ENCODE peak calls at places on chromosomes 12 and 14, in ten cellular contexts. F is left ventricle myocardium inferior, D is DND-41, N is fibroblast of lung, S is neuronal stem cell, K is upper lobe of left lung, V is cardiac muscle cell, P is gastrocnemius medialis, M is GM23248, A is mesendoderm. J is an unnamed sample. For H3K36me3, the result is how much of the 10 kb centered on the place peaks cover.

GRCh38 chr14:22540286-22540685 is 48.7 kb downstream of the DAD1 start:
- DNase-seq in A (no peak), F (no peak), K (no peak), S (no peak), P (no peak), V (no peak), D (no peak), M (no peak), N (peak), J (no peak)

GRCh38 chr14:106318700-106319099 is 792.3 kb downstream of the TMEM121 start:
- DNase-seq in F (no peak), N (no peak), A (no peak), K (peak), M (no peak), D (peak), S (no peak), V (no peak), P (no peak), J (peak)

GRCh38 chr12:123660328-123660727 is 10.6 kb upstream of the TCTN2 start:
- DNase-seq in K (no peak), F (no peak), M (peak), N (peak), V (no peak), A (no peak), D (no peak), S (no peak), P (no peak), J (no peak)

GRCh38 chr12:3117144-3117581 is 40.0 kb downstream of the TSPAN9 start:
- DNase-seq in F (no peak), V (no peak), S (no peak), K (no peak), N (peak), M (no peak), D (no peak), P (no peak), A (no peak), J (no peak)

GRCh38 chr12:6212086-6212485 is 11.9 kb downstream of the CD9 start:
- DNase-seq in S (no peak), N (no peak), A (no peak), M (peak), D (no peak), V (no peak), F (no peak), P (no peak), K (no peak), J (no peak)

GRCh38 chr12:82730832-82731497 is 44.3 kb downstream of the TMTC2 start:
- DNase-seq in M (peak), N (peak), D (no peak), P (no peak), S (no peak), F (no peak), K (no peak), V (no peak), A (no peak), J (no peak)

GRCh38 chr12:124904306-124905098 is 9.9 kb downstream of the UBC start:
- DNase-seq in F (peak), P (peak), N (peak), K (no peak), S (no peak), A (peak), M (peak), V (peak), D (no peak), J (no peak)

GRCh38 chr14:68936476-68936875 is 42.6 kb downstream of the ACTN1 start:
- DNase-seq in D (no peak), A (no peak), K (no peak), V (no peak), N (no peak), P (no peak), S (no peak), M (no peak), F (no peak), J (no peak)

GRCh38 chr14:67413806-67414769 is 2.1 kb upstream of the PLEK2 start:
- DNase-seq in V (no peak), S (no peak), K (no peak), M (peak), D (peak), A (peak), P (no peak), N (peak), F (no peak), J (no peak)

GRCh38 chr12:92602930-92603623 is 99.7 kb upstream of the PLEKHG7 start:
- DNase-seq in A (no peak), F (no peak), P (no peak), S (no peak), N (peak), D (no peak), M (peak), V (no peak), K (no peak), J (no peak)

GRCh38 chr12:95790912-95791849 is 617 bp upstream of the NTN4 start:
- DNase-seq in D (no peak), F (no peak), N (peak), S (peak), K (peak), P (no peak), M (peak), V (peak), A (peak), J (no peak)

GRCh38 chr12:48454675-48455074 is 17.7 kb upstream of the ANP32D start:
- DNase-seq in V (no peak), N (peak), K (no peak), P (no peak), M (peak), S (no peak), A (peak), F (no peak), D (no peak), J (peak)

GRCh38 chr14:24213866-24214652 is 771 bp upstream of the CHMP4A start:
- DNase-seq in S (no peak), K (no peak), P (no peak), F (no peak), N (no peak), V (no peak), A (peak), D (no peak), M (no peak), J (no peak)

GRCh38 chr14:59631237-59631636 is 54.6 kb upstream of the CCDC175 start:
- DNase-seq in N (no peak), A (peak), K (no peak), S (peak), M (peak), P (no peak), D (no peak), F (no peak), V (no peak), J (no peak)

GRCh38 chr14:99259327-99259726 is 12.7 kb downstream of the BCL11B start:
- DNase-seq in P (no peak), D (no peak), M (no peak), K (no peak), F (no peak), A (no peak), N (no peak), S (no peak), V (no peak), J (peak)

GRCh38 chr12:54383041-54383609 is 1.4 kb downstream of the ZNF385A start:
- DNase-seq in V (no peak), S (no peak), M (peak), K (no peak), N (peak), F (no peak), D (no peak), A (peak), P (no peak), J (no peak)

GRCh38 chr12:115000038-115000437 is 316.1 kb upstream of the TBX3 start:
- DNase-seq in N (peak), A (peak), P (no peak), K (no peak), D (no peak), M (peak), V (peak), S (no peak), F (no peak), J (no peak)

GRCh38 chr14:68312884-68313725 is 479.8 kb downstream of the ZFP36L1 start:
- DNase-seq in M (no peak), S (no peak), K (no peak), A (no peak), D (no peak), V (no peak), P (no peak), N (no peak), F (no peak), J (no peak)

GRCh38 chr14:77143071-77143470 is 1.5 kb upstream of the ZDHHC22 start:
- DNase-seq in F (no peak), A (no peak), V (no peak), D (no peak), M (no peak), S (no peak), P (no peak), K (no peak), N (no peak), J (no peak)

GRCh38 chr12:11621797-11622423 is 27.6 kb upstream of the ETV6 start:
- DNase-seq in S (no peak), V (no peak), D (no peak), P (no peak), A (peak), M (peak), N (peak), K (no peak), F (no peak), J (peak)

GRCh38 chr12:101862245-101862644 is 15.1 kb upstream of the DRAM1 start:
- DNase-seq in P (no peak), M (peak), V (no peak), K (no peak), A (no peak), F (no peak), S (no peak), D (no peak), N (peak), J (no peak)

GRCh38 chr14:59360923-59361794 is 104.0 kb downstream of the GPR135 start:
- DNase-seq in V (no peak), M (peak), D (peak), P (peak), A (peak), N (peak), S (no peak), F (peak), K (peak), J (no peak)

GRCh38 chr14:61753631-61754030 is 8.6 kb upstream of the SNAPC1 start:
- DNase-seq in V (peak), D (no peak), N (no peak), F (no peak), S (no peak), K (no peak), P (no peak), A (peak), M (peak), J (no peak)

GRCh38 chr12:69779928-69780327 is 41.3 kb downstream of the RAB3IP start:
- DNase-seq in A (peak), M (peak), N (peak), F (no peak), D (no peak), P (no peak), S (peak), K (no peak), V (no peak), J (no peak)

GRCh38 chr14:72616294-72616693 is 277.6 kb downstream of the DPF3 start:
- DNase-seq in N (no peak), A (no peak), M (no peak), P (peak), K (no peak), F (no peak), S (no peak), D (no peak), V (no peak), J (no peak)

GRCh38 chr14:61322011-61322798 is 826 bp downstream of the PRKCH start:
- DNase-seq in M (no peak), A (no peak), S (no peak), D (peak), N (no peak), P (peak), F (peak), V (peak), K (peak), J (no peak)

GRCh38 chr12:55683676-55684075 is 24.0 kb downstream of the ITGA7 start:
- DNase-seq in D (no peak), F (no peak), N (no peak), K (no peak), V (no peak), M (no peak), P (no peak), A (no peak), S (no peak), J (no peak)

GRCh38 chr14:49876563-49877127 is 16.2 kb upstream of the ARF6 start:
- DNase-seq in K (no peak), V (no peak), F (no peak), N (no peak), D (no peak), A (no peak), M (no peak), S (no peak), P (no peak), J (no peak)

GRCh38 chr14:49880267-49881064 is 12.4 kb upstream of the ARF6 start:
- DNase-seq in A (no peak), K (no peak), F (no peak), D (no peak), P (no peak), N (peak), V (no peak), M (peak), S (no peak), J (no peak)

GRCh38 chr14:49870908-49871307 is 18.3 kb upstream of the NEMF start:
- DNase-seq in M (no peak), A (no peak), K (no peak), N (no peak), D (no peak), S (no peak), V (no peak), F (no peak), P (no peak), J (no peak)

GRCh38 chr14:49879683-49880204 is 13.1 kb upstream of the ARF6 start:
- DNase-seq in K (no peak), D (peak), M (peak), N (peak), F (no peak), P (no peak), S (no peak), V (peak), A (peak), J (peak)

GRCh38 chr14:49875640-49876198 is 17.2 kb upstream of the ARF6 start:
- DNase-seq in P (no peak), A (no peak), D (no peak), K (no peak), N (no peak), M (no peak), S (no peak), F (no peak), V (no peak), J (no peak)
- H3K4me3 ChIP-seq in P (no peak), A (no peak), D (no peak), K (no peak), N (no peak), M (no peak), S (no peak), F (no peak), V (no peak), J (no peak)

GRCh38 chr14:103476631-103477030 is 46.0 kb downstream of the CKB start:
- DNase-seq in S (no peak), K (no peak), D (no peak), M (no peak), V (no peak), P (no peak), N (no peak), A (no peak), F (no peak), J (no peak)

GRCh38 chr14:103483600-103483999 is 39.0 kb downstream of the CKB start:
- DNase-seq in K (no peak), A (no peak), S (no peak), P (no peak), N (peak), M (peak), D (no peak), F (no peak), V (no peak), J (no peak)

GRCh38 chr14:103485504-103485903 is 37.1 kb downstream of the CKB start:
- DNase-seq in V (no peak), S (no peak), M (no peak), N (no peak), F (no peak), D (no peak), P (no peak), K (no peak), A (no peak), J (no peak)

GRCh38 chr14:103476065-103476464 is 46.6 kb downstream of the CKB start:
- DNase-seq in M (no peak), N (no peak), S (no peak), K (no peak), P (no peak), F (no peak), A (no peak), V (no peak), D (no peak), J (peak)

DNA sequence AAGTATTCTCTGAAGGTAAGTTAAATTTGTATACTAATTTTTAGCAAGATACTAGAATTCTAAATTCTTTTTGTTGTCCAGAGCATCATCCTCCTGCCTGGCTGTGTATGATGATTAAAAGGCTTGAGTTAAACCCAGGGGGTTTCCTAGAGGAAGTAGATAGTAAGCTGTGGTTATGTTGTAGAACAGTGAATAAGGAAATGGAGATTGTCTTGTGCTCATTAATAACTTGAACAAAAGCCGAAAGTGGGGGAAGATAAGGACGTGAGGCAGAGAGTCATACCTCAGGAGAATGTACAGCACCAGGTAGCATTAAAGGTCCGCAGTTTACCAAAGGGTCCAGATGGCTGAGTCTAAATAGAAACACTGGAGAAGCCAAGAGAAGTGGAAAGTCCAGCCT is 42.0 kb downstream of the CKB start:
- DNase-seq in V (no peak), F (no peak), S (no peak), M (no peak), N (no peak), P (no peak), D (no peak), K (no peak), A (no peak), J (peak)
- H3K36me3 ChIP-seq in V (under half), F (half or more), S (half or more), M (half or more), N (under half), P (under half), D (half or more), K (under half), A (under half), J (half or more)

GRCh38 chr12:39777465-39777864 is 157.9 kb upstream of the ABCD2 start:
- DNase-seq in P (no peak), N (no peak), F (no peak), D (no peak), A (no peak), V (no peak), S (no peak), M (no peak), K (peak), J (no peak)
- H3K27ac ChIP-seq in P (no peak), N (no peak), F (no peak), D (no peak), A (no peak), V (no peak), S (no peak), M (no peak), K (no peak), J (no peak)

DNA sequence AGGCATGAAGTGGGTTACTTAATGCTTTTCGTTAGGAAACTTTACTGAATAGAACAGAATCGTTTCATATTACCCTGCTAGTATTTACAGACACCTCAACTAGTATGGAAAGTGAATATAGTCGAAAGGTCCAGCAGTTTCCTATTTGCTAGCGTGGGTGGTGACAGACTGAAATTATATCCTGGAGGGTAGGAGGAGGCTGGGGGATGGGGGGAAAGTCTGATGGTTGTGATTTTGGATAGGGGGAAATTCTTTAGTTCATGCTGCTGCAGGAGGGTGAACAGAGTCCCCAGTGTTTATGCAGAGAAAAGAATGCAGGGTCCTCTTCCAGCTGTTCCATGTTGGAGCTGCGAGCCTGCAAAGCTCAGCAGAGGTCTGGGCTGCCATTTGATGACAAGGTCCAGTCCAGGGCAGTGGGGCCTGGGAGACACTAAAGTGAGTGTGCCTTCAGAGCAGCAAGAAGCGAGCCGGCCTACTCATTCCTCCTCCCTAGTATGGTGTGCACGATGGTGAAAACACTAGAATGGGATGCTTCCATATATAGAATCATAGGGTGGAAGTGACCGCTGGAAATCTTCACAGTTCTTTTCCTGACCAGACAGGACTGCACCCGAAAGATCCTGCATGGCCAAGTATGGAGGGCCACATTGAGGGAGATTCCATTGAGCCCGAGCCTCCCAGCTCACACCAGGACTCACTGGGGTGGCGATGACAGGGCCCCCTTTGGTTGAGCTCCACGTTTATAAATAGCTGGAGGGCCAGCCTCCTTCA is 2.1 kb downstream of the SAMD4A start:
- DNase-seq in D (no peak), A (no peak), V (peak), N (peak), M (peak), S (no peak), P (no peak), F (peak), K (no peak), J (no peak)
- H3K4me3 ChIP-seq in D (no peak), A (no peak), V (peak), N (peak), M (peak), S (peak), P (peak), F (peak), K (peak), J (no peak)

GRCh38 chr12:112456029-112456428 is 37.3 kb downstream of the PTPN11 start:
- DNase-seq in V (no peak), M (no peak), S (no peak), D (no peak), K (no peak), P (no peak), N (no peak), A (no peak), F (no peak), J (no peak)

GRCh38 chr12:112458751-112459150 is 40.0 kb downstream of the PTPN11 start:
- DNase-seq in D (no peak), N (no peak), A (no peak), K (no peak), P (no peak), V (no peak), F (no peak), S (no peak), M (no peak), J (no peak)

GRCh38 chr12:112463478-112463877 is 44.7 kb downstream of the PTPN11 start:
- DNase-seq in D (no peak), V (no peak), F (no peak), S (no peak), P (no peak), M (no peak), K (no peak), N (no peak), A (no peak), J (no peak)

DNA sequence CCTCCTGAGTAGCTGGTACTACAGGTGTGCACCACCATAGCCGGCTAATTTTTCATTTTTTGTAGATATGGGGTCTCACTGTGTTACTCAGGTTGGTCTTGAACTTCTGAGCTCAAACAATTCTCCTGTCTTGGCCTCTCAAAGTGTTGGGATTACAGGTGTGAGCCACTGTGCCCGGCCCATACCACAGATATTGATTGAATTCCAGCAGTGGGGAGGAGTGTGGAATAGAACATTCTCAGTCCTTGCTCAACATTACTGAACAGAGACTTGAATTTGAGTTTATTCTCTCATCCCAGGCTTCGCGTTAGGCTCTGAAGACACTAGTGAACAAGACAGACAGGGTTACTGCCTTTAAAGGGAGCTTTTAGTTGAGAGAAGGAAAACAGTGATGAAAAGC is 39.6 kb downstream of the PTPN11 start:
- DNase-seq in K (no peak), D (no peak), F (no peak), A (no peak), V (no peak), M (no peak), P (no peak), N (no peak), S (no peak), J (no peak)
- H3K36me3 ChIP-seq in K (under half), D (half or more), F (half or more), A (under half), V (under half), M (under half), P (under half), N (under half), S (half or more), J (half or more)

GRCh38 chr12:53231859-53232640 is at the start of gene RARG:
- DNase-seq in S (no peak), M (peak), A (peak), K (peak), F (peak), N (peak), V (no peak), P (no peak), D (peak), J (peak)
- H3K27ac ChIP-seq in S (no peak), M (peak), A (peak), K (peak), F (peak), N (no peak), V (peak), P (peak), D (no peak), J (peak)

GRCh38 chr14:53951661-53952265 is 4.9 kb downstream of the BMP4 start:
- DNase-seq in S (no peak), P (no peak), V (peak), N (no peak), A (peak), K (peak), M (no peak), F (peak), D (no peak), J (no peak)
- H3K4me3 ChIP-seq in S (no peak), P (peak), V (peak), N (peak), A (peak), K (peak), M (no peak), F (peak), D (no peak), J (no peak)

GRCh38 chr12:112140728-112141127 is 15.4 kb downstream of the TRAFD1 start:
- DNase-seq in N (no peak), V (no peak), D (no peak), S (no peak), P (no peak), F (no peak), K (no peak), A (no peak), M (no peak), J (no peak)
- H3K36me3 ChIP-seq in N (under half), V (under half), D (half or more), S (half or more), P (under half), F (half or more), K (half or more), A (under half), M (half or more), J (half or more)

GRCh38 chr12:120651821-120652220 is 11.4 kb downstream of the CABP1 start:
- DNase-seq in N (no peak), V (no peak), S (no peak), M (peak), A (no peak), K (no peak), F (no peak), D (no peak), P (no peak), J (no peak)
- H3K27ac ChIP-seq in N (no peak), V (no peak), S (no peak), M (no peak), A (no peak), K (no peak), F (peak), D (no peak), P (no peak), J (no peak)